ENCODE peak calls at places on chromosomes 1 and 21, in four cellular contexts. F, T, B and Y are unnamed samples.

GRCh38 chr1:11531314-11531870 is 52.4 kb downstream of the DISP3 start:
- DNase-seq in T (no peak), F (no peak), B (no peak), Y (no peak)

GRCh38 chr1:185420588-185421081 is 103.6 kb upstream of the IVNS1ABP start:
- DNase-seq in F (no peak), T (no peak), B (no peak), Y (no peak)

GRCh38 chr1:86419277-86419903 is 4.6 kb upstream of the CLCA2 start:
- DNase-seq in B (no peak), F (peak), T (no peak), Y (no peak)

GRCh38 chr1:37797750-37798345 is 4.2 kb downstream of the MANEAL start:
- DNase-seq in F (peak), B (no peak), T (peak), Y (no peak)

GRCh38 chr1:201279313-201279712 is 4.0 kb upstream of the PKP1 start:
- DNase-seq in B (no peak), T (no peak), F (peak), Y (peak)

GRCh38 chr1:223074901-223075300 is 68.1 kb downstream of the TLR5 start:
- DNase-seq in F (no peak), T (no peak), B (no peak), Y (no peak)

GRCh38 chr1:50251592-50252165 is 143.0 kb downstream of the ELAVL4 start:
- DNase-seq in F (no peak), B (no peak), T (no peak), Y (no peak)

GRCh38 chr1:182784556-182785171 is 4.9 kb upstream of the NPL start:
- DNase-seq in B (no peak), F (peak), T (no peak), Y (no peak)

GRCh38 chr1:211752951-211753486 is 77.5 kb downstream of the LPGAT1 start:
- DNase-seq in F (peak), T (no peak), B (no peak), Y (no peak)

GRCh38 chr1:60972841-60973364 is 109.5 kb upstream of the NFIA start:
- DNase-seq in F (peak), T (peak), B (no peak), Y (peak)

GRCh38 chr1:76501136-76501535 is 366.1 kb upstream of the ST6GALNAC5 start:
- DNase-seq in F (no peak), B (no peak), T (no peak), Y (no peak)

GRCh38 chr1:210647406-210648333 is 319.0 kb downstream of the HHAT start:
- DNase-seq in T (no peak), F (peak), B (no peak), Y (peak)

GRCh38 chr1:147625274-147625986 is 44.9 kb downstream of the ACP6 start:
- DNase-seq in B (no peak), T (no peak), F (peak), Y (no peak)

GRCh38 chr21:41167348-41168342 is at the start of gene BACE2:
- DNase-seq in F (peak), B (no peak), T (no peak), Y (peak)

GRCh38 chr1:178484698-178485225 is 12.0 kb downstream of the CLEC20A start:
- DNase-seq in B (no peak), F (no peak), T (no peak), Y (no peak)

GRCh38 chr21:33230518-33231324 is 983 bp downstream of the IFNAR2 start:
- DNase-seq in F (peak), B (no peak), T (peak), Y (no peak)